ENCODE peak calls at places on chromosomes 2 and 18, in seven cellular contexts. One of them, this sample, is unnamed.

GRCh38 chr18:25621144-25621543 is 269.2 kb upstream of the ZNF521 start:
- DNase-seq in epithelial cell of esophagus: no peak
- DNase-seq in fibroblast of the aortic adventitia: no peak
- DNase-seq in stimulated activated CD4-positive, alpha-beta T cell treated with anti-CD3 and anti-CD28 coated beads, Interleukin-1b, Interleukin-23, amount 100 ng/mL, for 24 hours: no peak
- DNase-seq in activated effector memory CD4-positive, alpha-beta T cell treated with Interleukin-2 at 50 U/mL for 16 hours: no peak
- DNase-seq in caudate nucleus: no peak
- DNase-seq in Caki2: no peak
- DNase-seq in this sample: no peak

GRCh38 chr2:7061921-7062320 is 144.7 kb downstream of the RNF144A start:
- DNase-seq in epithelial cell of esophagus: no peak
- DNase-seq in fibroblast of the aortic adventitia: no peak
- DNase-seq in stimulated activated CD4-positive, alpha-beta T cell treated with anti-CD3 and anti-CD28 coated beads, Interleukin-1b, Interleukin-23, amount 100 ng/mL, for 24 hours: no peak
- DNase-seq in activated effector memory CD4-positive, alpha-beta T cell treated with Interleukin-2 at 50 U/mL for 16 hours: no peak
- DNase-seq in caudate nucleus: no peak
- DNase-seq in Caki2: no peak
- DNase-seq in this sample: no peak

GRCh38 chr2:39587641-39588040 is 78.1 kb upstream of the TMEM178A start:
- DNase-seq in epithelial cell of esophagus: no peak
- DNase-seq in fibroblast of the aortic adventitia: no peak
- DNase-seq in stimulated activated CD4-positive, alpha-beta T cell treated with anti-CD3 and anti-CD28 coated beads, Interleukin-1b, Interleukin-23, amount 100 ng/mL, for 24 hours: no peak
- DNase-seq in activated effector memory CD4-positive, alpha-beta T cell treated with Interleukin-2 at 50 U/mL for 16 hours: no peak
- DNase-seq in caudate nucleus: no peak
- DNase-seq in Caki2: no peak
- DNase-seq in this sample: no peak

GRCh38 chr2:112006076-112006410 is 49.0 kb upstream of the TMEM87B start:
- DNase-seq in epithelial cell of esophagus: peak; percentile 81
- DNase-seq in fibroblast of the aortic adventitia: peak; percentile 68
- DNase-seq in stimulated activated CD4-positive, alpha-beta T cell treated with anti-CD3 and anti-CD28 coated beads, Interleukin-1b, Interleukin-23, amount 100 ng/mL, for 24 hours: no peak
- DNase-seq in activated effector memory CD4-positive, alpha-beta T cell treated with Interleukin-2 at 50 U/mL for 16 hours: no peak
- DNase-seq in caudate nucleus: no peak
- DNase-seq in Caki2: no peak
- DNase-seq in this sample: no peak

GRCh38 chr2:224585205-224586088 is at the start of gene CUL3:
- DNase-seq in epithelial cell of esophagus: peak; percentile 98
- DNase-seq in fibroblast of the aortic adventitia: peak; percentile 97
- DNase-seq in stimulated activated CD4-positive, alpha-beta T cell treated with anti-CD3 and anti-CD28 coated beads, Interleukin-1b, Interleukin-23, amount 100 ng/mL, for 24 hours: peak; percentile 100
- DNase-seq in activated effector memory CD4-positive, alpha-beta T cell treated with Interleukin-2 at 50 U/mL for 16 hours: peak; percentile 100
- DNase-seq in caudate nucleus: peak; percentile 98
- DNase-seq in Caki2: peak; percentile 92
- DNase-seq in this sample: peak; percentile 98

GRCh38 chr18:26657618-26658581 is 109.5 kb upstream of the KCTD1 start:
- DNase-seq in epithelial cell of esophagus: no peak
- DNase-seq in fibroblast of the aortic adventitia: no peak
- DNase-seq in stimulated activated CD4-positive, alpha-beta T cell treated with anti-CD3 and anti-CD28 coated beads, Interleukin-1b, Interleukin-23, amount 100 ng/mL, for 24 hours: no peak
- DNase-seq in activated effector memory CD4-positive, alpha-beta T cell treated with Interleukin-2 at 50 U/mL for 16 hours: no peak
- DNase-seq in caudate nucleus: no peak
- DNase-seq in Caki2: peak; percentile 10
- DNase-seq in this sample: no peak

GRCh38 chr2:121897335-121897970 is 142.0 kb downstream of the TSN start:
- DNase-seq in epithelial cell of esophagus: peak; percentile 28
- DNase-seq in fibroblast of the aortic adventitia: peak; percentile 16
- DNase-seq in stimulated activated CD4-positive, alpha-beta T cell treated with anti-CD3 and anti-CD28 coated beads, Interleukin-1b, Interleukin-23, amount 100 ng/mL, for 24 hours: no peak
- DNase-seq in activated effector memory CD4-positive, alpha-beta T cell treated with Interleukin-2 at 50 U/mL for 16 hours: no peak
- DNase-seq in caudate nucleus: no peak
- DNase-seq in Caki2: peak; percentile 27
- DNase-seq in this sample: peak; percentile 24

GRCh38 chr2:202529389-202529788 is 105.4 kb upstream of the FAM117B start:
- DNase-seq in epithelial cell of esophagus: peak; percentile 11
- DNase-seq in fibroblast of the aortic adventitia: peak; percentile 58
- DNase-seq in stimulated activated CD4-positive, alpha-beta T cell treated with anti-CD3 and anti-CD28 coated beads, Interleukin-1b, Interleukin-23, amount 100 ng/mL, for 24 hours: no peak
- DNase-seq in activated effector memory CD4-positive, alpha-beta T cell treated with Interleukin-2 at 50 U/mL for 16 hours: no peak
- DNase-seq in caudate nucleus: no peak
- DNase-seq in Caki2: no peak
- DNase-seq in this sample: no peak

GRCh38 chr18:49464718-49465598 is 4.5 kb upstream of the DYM start:
- DNase-seq in epithelial cell of esophagus: no peak
- DNase-seq in fibroblast of the aortic adventitia: peak; percentile 28
- DNase-seq in stimulated activated CD4-positive, alpha-beta T cell treated with anti-CD3 and anti-CD28 coated beads, Interleukin-1b, Interleukin-23, amount 100 ng/mL, for 24 hours: no peak
- DNase-seq in activated effector memory CD4-positive, alpha-beta T cell treated with Interleukin-2 at 50 U/mL for 16 hours: no peak
- DNase-seq in caudate nucleus: no peak
- DNase-seq in Caki2: no peak
- DNase-seq in this sample: no peak

GRCh38 chr18:34723143-34723542 is 13.0 kb downstream of the DTNA start:
- DNase-seq in epithelial cell of esophagus: no peak
- DNase-seq in fibroblast of the aortic adventitia: no peak
- DNase-seq in stimulated activated CD4-positive, alpha-beta T cell treated with anti-CD3 and anti-CD28 coated beads, Interleukin-1b, Interleukin-23, amount 100 ng/mL, for 24 hours: no peak
- DNase-seq in activated effector memory CD4-positive, alpha-beta T cell treated with Interleukin-2 at 50 U/mL for 16 hours: no peak
- DNase-seq in caudate nucleus: no peak
- DNase-seq in Caki2: no peak
- DNase-seq in this sample: no peak

GRCh38 chr18:45554070-45554767 is 61.1 kb upstream of the SLC14A2 start:
- DNase-seq in epithelial cell of esophagus: no peak
- DNase-seq in fibroblast of the aortic adventitia: peak; percentile 15
- DNase-seq in stimulated activated CD4-positive, alpha-beta T cell treated with anti-CD3 and anti-CD28 coated beads, Interleukin-1b, Interleukin-23, amount 100 ng/mL, for 24 hours: no peak
- DNase-seq in activated effector memory CD4-positive, alpha-beta T cell treated with Interleukin-2 at 50 U/mL for 16 hours: no peak
- DNase-seq in caudate nucleus: no peak
- DNase-seq in Caki2: no peak
- DNase-seq in this sample: no peak

GRCh38 chr2:218095853-218096252 is 26.8 kb downstream of the RUFY4 start:
- DNase-seq in epithelial cell of esophagus: no peak
- DNase-seq in fibroblast of the aortic adventitia: no peak
- DNase-seq in stimulated activated CD4-positive, alpha-beta T cell treated with anti-CD3 and anti-CD28 coated beads, Interleukin-1b, Interleukin-23, amount 100 ng/mL, for 24 hours: no peak
- DNase-seq in activated effector memory CD4-positive, alpha-beta T cell treated with Interleukin-2 at 50 U/mL for 16 hours: no peak
- DNase-seq in caudate nucleus: no peak
- DNase-seq in Caki2: no peak
- DNase-seq in this sample: no peak

GRCh38 chr18:9876867-9877654 is 8.7 kb upstream of the TXNDC2 start:
- DNase-seq in epithelial cell of esophagus: peak; percentile 57
- DNase-seq in fibroblast of the aortic adventitia: peak; percentile 100
- DNase-seq in stimulated activated CD4-positive, alpha-beta T cell treated with anti-CD3 and anti-CD28 coated beads, Interleukin-1b, Interleukin-23, amount 100 ng/mL, for 24 hours: no peak
- DNase-seq in activated effector memory CD4-positive, alpha-beta T cell treated with Interleukin-2 at 50 U/mL for 16 hours: no peak
- DNase-seq in caudate nucleus: no peak
- DNase-seq in Caki2: peak; percentile 91
- DNase-seq in this sample: peak; percentile 77

GRCh38 chr18:23828426-23828825 is 139.2 kb downstream of the LAMA3 start:
- DNase-seq in epithelial cell of esophagus: peak; percentile 84
- DNase-seq in fibroblast of the aortic adventitia: peak; percentile 54
- DNase-seq in stimulated activated CD4-positive, alpha-beta T cell treated with anti-CD3 and anti-CD28 coated beads, Interleukin-1b, Interleukin-23, amount 100 ng/mL, for 24 hours: peak; percentile 16
- DNase-seq in activated effector memory CD4-positive, alpha-beta T cell treated with Interleukin-2 at 50 U/mL for 16 hours: peak; percentile 15
- DNase-seq in caudate nucleus: no peak
- DNase-seq in Caki2: peak; percentile 65
- DNase-seq in this sample: peak; percentile 62

GRCh38 chr18:24704921-24705620 is 244.6 kb downstream of the HRH4 start:
- DNase-seq in epithelial cell of esophagus: no peak
- DNase-seq in fibroblast of the aortic adventitia: no peak
- DNase-seq in stimulated activated CD4-positive, alpha-beta T cell treated with anti-CD3 and anti-CD28 coated beads, Interleukin-1b, Interleukin-23, amount 100 ng/mL, for 24 hours: no peak
- DNase-seq in activated effector memory CD4-positive, alpha-beta T cell treated with Interleukin-2 at 50 U/mL for 16 hours: no peak
- DNase-seq in caudate nucleus: no peak
- DNase-seq in Caki2: no peak
- DNase-seq in this sample: no peak

GRCh38 chr2:20415511-20415918 is 31.4 kb upstream of the RHOB start:
- DNase-seq in epithelial cell of esophagus: peak; percentile 84
- DNase-seq in fibroblast of the aortic adventitia: peak; percentile 33
- DNase-seq in stimulated activated CD4-positive, alpha-beta T cell treated with anti-CD3 and anti-CD28 coated beads, Interleukin-1b, Interleukin-23, amount 100 ng/mL, for 24 hours: no peak
- DNase-seq in activated effector memory CD4-positive, alpha-beta T cell treated with Interleukin-2 at 50 U/mL for 16 hours: no peak
- DNase-seq in caudate nucleus: no peak
- DNase-seq in Caki2: no peak
- DNase-seq in this sample: peak; percentile 55

GRCh38 chr2:112321375-112322320 is 46.3 kb downstream of the ZC3H6 start:
- DNase-seq in epithelial cell of esophagus: no peak
- DNase-seq in fibroblast of the aortic adventitia: peak; percentile 58
- DNase-seq in stimulated activated CD4-positive, alpha-beta T cell treated with anti-CD3 and anti-CD28 coated beads, Interleukin-1b, Interleukin-23, amount 100 ng/mL, for 24 hours: no peak
- DNase-seq in activated effector memory CD4-positive, alpha-beta T cell treated with Interleukin-2 at 50 U/mL for 16 hours: no peak
- DNase-seq in caudate nucleus: no peak
- DNase-seq in Caki2: no peak
- DNase-seq in this sample: no peak

GRCh38 chr2:120499784-120500495 is 154.0 kb downstream of the INHBB start:
- DNase-seq in epithelial cell of esophagus: peak; percentile 43
- DNase-seq in fibroblast of the aortic adventitia: no peak
- DNase-seq in stimulated activated CD4-positive, alpha-beta T cell treated with anti-CD3 and anti-CD28 coated beads, Interleukin-1b, Interleukin-23, amount 100 ng/mL, for 24 hours: no peak
- DNase-seq in activated effector memory CD4-positive, alpha-beta T cell treated with Interleukin-2 at 50 U/mL for 16 hours: no peak
- DNase-seq in caudate nucleus: no peak
- DNase-seq in Caki2: no peak
- DNase-seq in this sample: no peak

GRCh38 chr2:28288620-28289019 is 104.0 kb upstream of the FOSL2 start:
- DNase-seq in epithelial cell of esophagus: no peak
- DNase-seq in fibroblast of the aortic adventitia: no peak
- DNase-seq in stimulated activated CD4-positive, alpha-beta T cell treated with anti-CD3 and anti-CD28 coated beads, Interleukin-1b, Interleukin-23, amount 100 ng/mL, for 24 hours: no peak
- DNase-seq in activated effector memory CD4-positive, alpha-beta T cell treated with Interleukin-2 at 50 U/mL for 16 hours: no peak
- DNase-seq in caudate nucleus: no peak
- DNase-seq in Caki2: no peak
- DNase-seq in this sample: no peak

GRCh38 chr2:121036226-121036692 is 248.7 kb downstream of the TFCP2L1 start:
- DNase-seq in epithelial cell of esophagus: no peak
- DNase-seq in fibroblast of the aortic adventitia: no peak
- DNase-seq in stimulated activated CD4-positive, alpha-beta T cell treated with anti-CD3 and anti-CD28 coated beads, Interleukin-1b, Interleukin-23, amount 100 ng/mL, for 24 hours: no peak
- DNase-seq in activated effector memory CD4-positive, alpha-beta T cell treated with Interleukin-2 at 50 U/mL for 16 hours: no peak
- DNase-seq in caudate nucleus: no peak
- DNase-seq in Caki2: no peak
- DNase-seq in this sample: no peak

GRCh38 chr2:162967137-162967536 is 128.6 kb upstream of the KCNH7 start:
- DNase-seq in epithelial cell of esophagus: peak; percentile 1
- DNase-seq in fibroblast of the aortic adventitia: no peak
- DNase-seq in stimulated activated CD4-positive, alpha-beta T cell treated with anti-CD3 and anti-CD28 coated beads, Interleukin-1b, Interleukin-23, amount 100 ng/mL, for 24 hours: no peak
- DNase-seq in activated effector memory CD4-positive, alpha-beta T cell treated with Interleukin-2 at 50 U/mL for 16 hours: no peak
- DNase-seq in caudate nucleus: no peak
- DNase-seq in Caki2: no peak
- DNase-seq in this sample: no peak

GRCh38 chr18:74250131-74250530 is 41.6 kb downstream of the CYB5A start:
- DNase-seq in epithelial cell of esophagus: no peak
- DNase-seq in fibroblast of the aortic adventitia: no peak
- DNase-seq in stimulated activated CD4-positive, alpha-beta T cell treated with anti-CD3 and anti-CD28 coated beads, Interleukin-1b, Interleukin-23, amount 100 ng/mL, for 24 hours: no peak
- DNase-seq in activated effector memory CD4-positive, alpha-beta T cell treated with Interleukin-2 at 50 U/mL for 16 hours: no peak
- DNase-seq in caudate nucleus: no peak
- DNase-seq in Caki2: no peak
- DNase-seq in this sample: no peak

GRCh38 chr2:151120016-151120415 is 141.6 kb downstream of the RBM43 start:
- DNase-seq in epithelial cell of esophagus: no peak
- DNase-seq in fibroblast of the aortic adventitia: no peak
- DNase-seq in stimulated activated CD4-positive, alpha-beta T cell treated with anti-CD3 and anti-CD28 coated beads, Interleukin-1b, Interleukin-23, amount 100 ng/mL, for 24 hours: no peak
- DNase-seq in activated effector memory CD4-positive, alpha-beta T cell treated with Interleukin-2 at 50 U/mL for 16 hours: no peak
- DNase-seq in caudate nucleus: no peak
- DNase-seq in Caki2: no peak
- DNase-seq in this sample: no peak

GRCh38 chr2:152411154-152411553 is 76.2 kb downstream of the FMNL2 start:
- DNase-seq in epithelial cell of esophagus: peak; percentile 46
- DNase-seq in fibroblast of the aortic adventitia: no peak
- DNase-seq in stimulated activated CD4-positive, alpha-beta T cell treated with anti-CD3 and anti-CD28 coated beads, Interleukin-1b, Interleukin-23, amount 100 ng/mL, for 24 hours: no peak
- DNase-seq in activated effector memory CD4-positive, alpha-beta T cell treated with Interleukin-2 at 50 U/mL for 16 hours: no peak
- DNase-seq in caudate nucleus: no peak
- DNase-seq in Caki2: no peak
- DNase-seq in this sample: no peak

GRCh38 chr2:38274286-38275276 is 102.5 kb downstream of the ATL2 start:
- DNase-seq in epithelial cell of esophagus: peak; percentile 84
- DNase-seq in fibroblast of the aortic adventitia: peak; percentile 94
- DNase-seq in stimulated activated CD4-positive, alpha-beta T cell treated with anti-CD3 and anti-CD28 coated beads, Interleukin-1b, Interleukin-23, amount 100 ng/mL, for 24 hours: no peak
- DNase-seq in activated effector memory CD4-positive, alpha-beta T cell treated with Interleukin-2 at 50 U/mL for 16 hours: no peak
- DNase-seq in caudate nucleus: no peak
- DNase-seq in Caki2: peak; percentile 68
- DNase-seq in this sample: peak; percentile 76

GRCh38 chr2:214244847-214245246 is 166.0 kb upstream of the VWC2L start:
- DNase-seq in epithelial cell of esophagus: no peak
- DNase-seq in fibroblast of the aortic adventitia: peak; percentile 13
- DNase-seq in stimulated activated CD4-positive, alpha-beta T cell treated with anti-CD3 and anti-CD28 coated beads, Interleukin-1b, Interleukin-23, amount 100 ng/mL, for 24 hours: no peak
- DNase-seq in activated effector memory CD4-positive, alpha-beta T cell treated with Interleukin-2 at 50 U/mL for 16 hours: no peak
- DNase-seq in caudate nucleus: no peak
- DNase-seq in Caki2: no peak
- DNase-seq in this sample: no peak

GRCh38 chr2:34365937-34366336 is 766.8 kb upstream of the FAM98A start:
- DNase-seq in epithelial cell of esophagus: no peak
- DNase-seq in fibroblast of the aortic adventitia: no peak
- DNase-seq in stimulated activated CD4-positive, alpha-beta T cell treated with anti-CD3 and anti-CD28 coated beads, Interleukin-1b, Interleukin-23, amount 100 ng/mL, for 24 hours: no peak
- DNase-seq in activated effector memory CD4-positive, alpha-beta T cell treated with Interleukin-2 at 50 U/mL for 16 hours: no peak
- DNase-seq in caudate nucleus: no peak
- DNase-seq in Caki2: no peak
- DNase-seq in this sample: no peak

GRCh38 chr18:8480506-8481328 is 128.5 kb upstream of the RAB12 start:
- DNase-seq in epithelial cell of esophagus: peak; percentile 67
- DNase-seq in fibroblast of the aortic adventitia: peak; percentile 81
- DNase-seq in stimulated activated CD4-positive, alpha-beta T cell treated with anti-CD3 and anti-CD28 coated beads, Interleukin-1b, Interleukin-23, amount 100 ng/mL, for 24 hours: no peak
- DNase-seq in activated effector memory CD4-positive, alpha-beta T cell treated with Interleukin-2 at 50 U/mL for 16 hours: no peak
- DNase-seq in caudate nucleus: peak; percentile 17
- DNase-seq in Caki2: peak; percentile 17
- DNase-seq in this sample: no peak

GRCh38 chr2:119367472-119368099 is 809 bp downstream of the DBI start:
- DNase-seq in epithelial cell of esophagus: peak; percentile 30
- DNase-seq in fibroblast of the aortic adventitia: no peak
- DNase-seq in stimulated activated CD4-positive, alpha-beta T cell treated with anti-CD3 and anti-CD28 coated beads, Interleukin-1b, Interleukin-23, amount 100 ng/mL, for 24 hours: peak; percentile 31
- DNase-seq in activated effector memory CD4-positive, alpha-beta T cell treated with Interleukin-2 at 50 U/mL for 16 hours: no peak
- DNase-seq in caudate nucleus: no peak
- DNase-seq in Caki2: peak; percentile 46
- DNase-seq in this sample: peak; percentile 44